ENCODE peak calls at places on chromosomes 3 and 15, in nine cellular contexts. One of them, this sample, is unnamed.

GRCh38 chr3:134300520-134300919 is 49.9 kb upstream of the RYK start:
- DNase-seq in heart left ventricle: no peak
- DNase-seq in uterus: no peak
- DNase-seq in right lobe of liver: no peak
- DNase-seq in CD4-positive, alpha-beta T cell: no peak
- DNase-seq in RWPE2: no peak
- DNase-seq in nephron progenitor cell: no peak
- DNase-seq in esophagus squamous epithelium: no peak
- DNase-seq in fibroblast of pulmonary artery: no peak
- DNase-seq in this sample: peak; percentile 46

GRCh38 chr3:180983136-180983535 is 6.4 kb downstream of the DNAJC19 start:
- DNase-seq in heart left ventricle: no peak
- DNase-seq in uterus: no peak
- DNase-seq in right lobe of liver: no peak
- DNase-seq in CD4-positive, alpha-beta T cell: no peak
- DNase-seq in RWPE2: no peak
- DNase-seq in nephron progenitor cell: no peak
- DNase-seq in esophagus squamous epithelium: no peak
- DNase-seq in fibroblast of pulmonary artery: no peak
- DNase-seq in this sample: no peak

GRCh38 chr15:72116680-72117447 is 1.1 kb downstream of the MYO9A start:
- DNase-seq in heart left ventricle: peak; percentile 49
- DNase-seq in uterus: peak; percentile 46
- DNase-seq in right lobe of liver: no peak
- DNase-seq in CD4-positive, alpha-beta T cell: peak; percentile 22
- DNase-seq in RWPE2: no peak
- DNase-seq in nephron progenitor cell: no peak
- DNase-seq in esophagus squamous epithelium: no peak
- DNase-seq in fibroblast of pulmonary artery: peak; percentile 27
- DNase-seq in this sample: no peak

GRCh38 chr3:188656196-188656982 is 502.4 kb downstream of the LPP start:
- DNase-seq in heart left ventricle: no peak
- DNase-seq in uterus: no peak
- DNase-seq in right lobe of liver: no peak
- DNase-seq in CD4-positive, alpha-beta T cell: no peak
- DNase-seq in RWPE2: no peak
- DNase-seq in nephron progenitor cell: no peak
- DNase-seq in esophagus squamous epithelium: no peak
- DNase-seq in fibroblast of pulmonary artery: peak; percentile 52
- DNase-seq in this sample: no peak

GRCh38 chr15:89333959-89334509 is 590 bp downstream of the POLG start:
- DNase-seq in heart left ventricle: no peak
- DNase-seq in uterus: no peak
- DNase-seq in right lobe of liver: no peak
- DNase-seq in CD4-positive, alpha-beta T cell: no peak
- DNase-seq in RWPE2: no peak
- DNase-seq in nephron progenitor cell: peak; percentile 18
- DNase-seq in esophagus squamous epithelium: no peak
- DNase-seq in fibroblast of pulmonary artery: peak; percentile 6
- DNase-seq in this sample: no peak

GRCh38 chr3:65828706-65829105 is 210.0 kb downstream of the MAGI1 start:
- DNase-seq in heart left ventricle: no peak
- DNase-seq in uterus: no peak
- DNase-seq in right lobe of liver: no peak
- DNase-seq in CD4-positive, alpha-beta T cell: no peak
- DNase-seq in RWPE2: no peak
- DNase-seq in nephron progenitor cell: no peak
- DNase-seq in esophagus squamous epithelium: no peak
- DNase-seq in fibroblast of pulmonary artery: no peak
- DNase-seq in this sample: no peak

GRCh38 chr3:11610044-11610671 is 33.6 kb downstream of the VGLL4 start:
- DNase-seq in heart left ventricle: peak; percentile 59
- DNase-seq in uterus: no peak
- DNase-seq in right lobe of liver: no peak
- DNase-seq in CD4-positive, alpha-beta T cell: no peak
- DNase-seq in RWPE2: no peak
- DNase-seq in nephron progenitor cell: peak; percentile 42
- DNase-seq in esophagus squamous epithelium: no peak
- DNase-seq in fibroblast of pulmonary artery: peak; percentile 67
- DNase-seq in this sample: peak; percentile 54

GRCh38 chr15:23912191-23912590 is 225.1 kb upstream of the NDN start:
- DNase-seq in heart left ventricle: no peak
- DNase-seq in uterus: no peak
- DNase-seq in right lobe of liver: no peak
- DNase-seq in CD4-positive, alpha-beta T cell: no peak
- DNase-seq in RWPE2: no peak
- DNase-seq in nephron progenitor cell: peak; percentile 68
- DNase-seq in esophagus squamous epithelium: no peak
- DNase-seq in fibroblast of pulmonary artery: no peak
- DNase-seq in this sample: peak; percentile 88

GRCh38 chr3:13193320-13194284 is 120.4 kb upstream of the IQSEC1 start:
- DNase-seq in heart left ventricle: no peak
- DNase-seq in uterus: no peak
- DNase-seq in right lobe of liver: peak; percentile 40
- DNase-seq in CD4-positive, alpha-beta T cell: no peak
- DNase-seq in RWPE2: no peak
- DNase-seq in nephron progenitor cell: no peak
- DNase-seq in esophagus squamous epithelium: no peak
- DNase-seq in fibroblast of pulmonary artery: no peak
- DNase-seq in this sample: no peak

GRCh38 chr3:38111201-38111600 is 25.7 kb downstream of the ACAA1 start:
- DNase-seq in heart left ventricle: no peak
- DNase-seq in uterus: no peak
- DNase-seq in right lobe of liver: peak; percentile 31
- DNase-seq in CD4-positive, alpha-beta T cell: no peak
- DNase-seq in RWPE2: no peak
- DNase-seq in nephron progenitor cell: no peak
- DNase-seq in esophagus squamous epithelium: no peak
- DNase-seq in fibroblast of pulmonary artery: no peak
- DNase-seq in this sample: no peak

GRCh38 chr3:86954226-86954625 is 36.7 kb downstream of the VGLL3 start:
- DNase-seq in heart left ventricle: no peak
- DNase-seq in uterus: no peak
- DNase-seq in right lobe of liver: no peak
- DNase-seq in CD4-positive, alpha-beta T cell: no peak
- DNase-seq in RWPE2: no peak
- DNase-seq in nephron progenitor cell: no peak
- DNase-seq in esophagus squamous epithelium: no peak
- DNase-seq in fibroblast of pulmonary artery: no peak
- DNase-seq in this sample: no peak

DNA sequence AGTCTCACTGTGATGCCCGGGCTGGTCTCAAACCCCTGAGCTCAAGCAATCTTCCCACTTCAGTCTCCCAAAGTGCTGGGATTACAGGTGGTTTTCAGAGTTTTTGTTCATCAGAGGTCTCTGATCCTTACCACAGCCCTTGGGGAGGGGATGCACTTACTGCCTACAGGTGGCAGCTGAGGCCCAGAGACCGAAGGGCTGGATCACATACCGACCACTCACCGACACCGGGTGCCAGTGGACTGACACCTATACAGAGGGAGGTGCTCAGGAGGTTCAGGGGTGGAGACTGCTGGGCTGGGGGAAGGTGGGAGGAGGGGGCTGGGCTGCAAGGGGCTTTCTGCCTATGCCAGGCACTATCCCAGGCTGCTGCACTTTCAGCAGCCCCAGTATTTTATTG is 19.5 kb downstream of the DUSP7 start:
- DNase-seq in heart left ventricle: no peak
- DNase-seq in uterus: no peak
- DNase-seq in right lobe of liver: no peak
- DNase-seq in CD4-positive, alpha-beta T cell: no peak
- DNase-seq in RWPE2: no peak
- DNase-seq in nephron progenitor cell: no peak
- DNase-seq in esophagus squamous epithelium: no peak
- DNase-seq in fibroblast of pulmonary artery: no peak
- DNase-seq in this sample: no peak
- TF ChIP-seq CTCF in heart left ventricle: no peak
- TF ChIP-seq CTCF in uterus: no peak
- TF ChIP-seq CTCF in right lobe of liver: no peak
- TF ChIP-seq CTCF in CD4-positive, alpha-beta T cell: no peak
- TF ChIP-seq CTCF in RWPE2: peak; percentile 46
- TF ChIP-seq CTCF in nephron progenitor cell: no peak
- TF ChIP-seq CTCF in esophagus squamous epithelium: no peak
- TF ChIP-seq CTCF in fibroblast of pulmonary artery: no peak
- TF ChIP-seq CTCF in this sample: no peak

GRCh38 chr15:75646944-75647364 is 758 bp upstream of the SNX33 start:
- DNase-seq in heart left ventricle: peak; percentile 58
- DNase-seq in uterus: no peak
- DNase-seq in right lobe of liver: no peak
- DNase-seq in CD4-positive, alpha-beta T cell: no peak
- DNase-seq in RWPE2: no peak
- DNase-seq in nephron progenitor cell: peak; percentile 37
- DNase-seq in esophagus squamous epithelium: no peak
- DNase-seq in fibroblast of pulmonary artery: no peak
- DNase-seq in this sample: peak; percentile 45

GRCh38 chr15:75648156-75649000 is 666 bp downstream of the SNX33 start:
- DNase-seq in heart left ventricle: peak; percentile 65
- DNase-seq in uterus: peak; percentile 63
- DNase-seq in right lobe of liver: peak; percentile 72
- DNase-seq in CD4-positive, alpha-beta T cell: no peak
- DNase-seq in RWPE2: no peak
- DNase-seq in nephron progenitor cell: peak; percentile 65
- DNase-seq in esophagus squamous epithelium: no peak
- DNase-seq in fibroblast of pulmonary artery: peak; percentile 49
- DNase-seq in this sample: peak; percentile 58

GRCh38 chr15:75649045-75649761 is 1.5 kb downstream of the SNX33 start:
- DNase-seq in heart left ventricle: no peak
- DNase-seq in uterus: no peak
- DNase-seq in right lobe of liver: no peak
- DNase-seq in CD4-positive, alpha-beta T cell: no peak
- DNase-seq in RWPE2: peak; percentile 74
- DNase-seq in nephron progenitor cell: no peak
- DNase-seq in esophagus squamous epithelium: no peak
- DNase-seq in fibroblast of pulmonary artery: no peak
- DNase-seq in this sample: no peak

GRCh38 chr15:75646112-75646943 is 1.4 kb upstream of the SNX33 start:
- DNase-seq in heart left ventricle: no peak
- DNase-seq in uterus: no peak
- DNase-seq in right lobe of liver: no peak
- DNase-seq in CD4-positive, alpha-beta T cell: no peak
- DNase-seq in RWPE2: no peak
- DNase-seq in nephron progenitor cell: no peak
- DNase-seq in esophagus squamous epithelium: no peak
- DNase-seq in fibroblast of pulmonary artery: no peak
- DNase-seq in this sample: no peak

GRCh38 chr15:75647370-75648155 is at the start of gene SNX33:
- DNase-seq in heart left ventricle: peak; percentile 89
- DNase-seq in uterus: peak; percentile 83
- DNase-seq in right lobe of liver: peak; percentile 90
- DNase-seq in CD4-positive, alpha-beta T cell: peak; percentile 30
- DNase-seq in RWPE2: peak; percentile 87
- DNase-seq in nephron progenitor cell: peak; percentile 78
- DNase-seq in esophagus squamous epithelium: no peak
- DNase-seq in fibroblast of pulmonary artery: peak; percentile 92
- DNase-seq in this sample: peak; percentile 77
- TF ChIP-seq CTCF in heart left ventricle: peak; percentile 61
- TF ChIP-seq CTCF in uterus: peak; percentile 57
- TF ChIP-seq CTCF in right lobe of liver: peak; percentile 33
- TF ChIP-seq CTCF in CD4-positive, alpha-beta T cell: no peak
- TF ChIP-seq CTCF in RWPE2: peak; percentile 84
- TF ChIP-seq CTCF in nephron progenitor cell: peak; percentile 43
- TF ChIP-seq CTCF in esophagus squamous epithelium: peak; percentile 24
- TF ChIP-seq CTCF in fibroblast of pulmonary artery: peak; percentile 29
- TF ChIP-seq CTCF in this sample: peak; percentile 55

GRCh38 chr15:101773496-101774100 is 29.7 kb upstream of the OR4F6 start:
- DNase-seq in heart left ventricle: no peak
- DNase-seq in uterus: no peak
- DNase-seq in right lobe of liver: no peak
- DNase-seq in CD4-positive, alpha-beta T cell: no peak
- DNase-seq in RWPE2: no peak
- DNase-seq in nephron progenitor cell: no peak
- DNase-seq in esophagus squamous epithelium: no peak
- DNase-seq in fibroblast of pulmonary artery: no peak
- DNase-seq in this sample: no peak
- TF ChIP-seq CTCF in heart left ventricle: no peak
- TF ChIP-seq CTCF in uterus: no peak
- TF ChIP-seq CTCF in right lobe of liver: no peak
- TF ChIP-seq CTCF in CD4-positive, alpha-beta T cell: no peak
- TF ChIP-seq CTCF in RWPE2: peak; percentile 45
- TF ChIP-seq CTCF in nephron progenitor cell: peak; percentile 11
- TF ChIP-seq CTCF in esophagus squamous epithelium: no peak
- TF ChIP-seq CTCF in fibroblast of pulmonary artery: peak; percentile 25
- TF ChIP-seq CTCF in this sample: no peak

GRCh38 chr3:163476179-163476578 is 1602.1 kb downstream of the SI start:
- DNase-seq in heart left ventricle: no peak
- DNase-seq in uterus: no peak
- DNase-seq in right lobe of liver: no peak
- DNase-seq in CD4-positive, alpha-beta T cell: no peak
- DNase-seq in RWPE2: no peak
- DNase-seq in nephron progenitor cell: no peak
- DNase-seq in esophagus squamous epithelium: no peak
- DNase-seq in fibroblast of pulmonary artery: peak; percentile 7
- DNase-seq in this sample: no peak
- TF ChIP-seq CTCF in heart left ventricle: no peak
- TF ChIP-seq CTCF in uterus: no peak
- TF ChIP-seq CTCF in right lobe of liver: no peak
- TF ChIP-seq CTCF in CD4-positive, alpha-beta T cell: no peak
- TF ChIP-seq CTCF in RWPE2: peak; percentile 53
- TF ChIP-seq CTCF in nephron progenitor cell: no peak
- TF ChIP-seq CTCF in esophagus squamous epithelium: no peak
- TF ChIP-seq CTCF in fibroblast of pulmonary artery: peak; percentile 9
- TF ChIP-seq CTCF in this sample: no peak

GRCh38 chr3:68876112-68876713 is 56.1 kb downstream of the TAFA4 start:
- DNase-seq in heart left ventricle: no peak
- DNase-seq in uterus: peak; percentile 13
- DNase-seq in right lobe of liver: no peak
- DNase-seq in CD4-positive, alpha-beta T cell: no peak
- DNase-seq in RWPE2: no peak
- DNase-seq in nephron progenitor cell: peak; percentile 45
- DNase-seq in esophagus squamous epithelium: no peak
- DNase-seq in fibroblast of pulmonary artery: peak; percentile 83
- DNase-seq in this sample: no peak

GRCh38 chr3:68874551-68875348 is 57.6 kb downstream of the TAFA4 start:
- DNase-seq in heart left ventricle: no peak
- DNase-seq in uterus: no peak
- DNase-seq in right lobe of liver: no peak
- DNase-seq in CD4-positive, alpha-beta T cell: no peak
- DNase-seq in RWPE2: no peak
- DNase-seq in nephron progenitor cell: no peak
- DNase-seq in esophagus squamous epithelium: no peak
- DNase-seq in fibroblast of pulmonary artery: no peak
- DNase-seq in this sample: no peak

GRCh38 chr3:68878962-68879361 is 53.4 kb downstream of the TAFA4 start:
- DNase-seq in heart left ventricle: no peak
- DNase-seq in uterus: no peak
- DNase-seq in right lobe of liver: no peak
- DNase-seq in CD4-positive, alpha-beta T cell: no peak
- DNase-seq in RWPE2: no peak
- DNase-seq in nephron progenitor cell: no peak
- DNase-seq in esophagus squamous epithelium: no peak
- DNase-seq in fibroblast of pulmonary artery: no peak
- DNase-seq in this sample: no peak

GRCh38 chr3:68880632-68881031 is 51.7 kb downstream of the TAFA4 start:
- DNase-seq in heart left ventricle: no peak
- DNase-seq in uterus: no peak
- DNase-seq in right lobe of liver: no peak
- DNase-seq in CD4-positive, alpha-beta T cell: no peak
- DNase-seq in RWPE2: no peak
- DNase-seq in nephron progenitor cell: no peak
- DNase-seq in esophagus squamous epithelium: no peak
- DNase-seq in fibroblast of pulmonary artery: no peak
- DNase-seq in this sample: no peak

GRCh38 chr3:68878322-68878721 is 54.0 kb downstream of the TAFA4 start:
- DNase-seq in heart left ventricle: no peak
- DNase-seq in uterus: no peak
- DNase-seq in right lobe of liver: no peak
- DNase-seq in CD4-positive, alpha-beta T cell: no peak
- DNase-seq in RWPE2: no peak
- DNase-seq in nephron progenitor cell: no peak
- DNase-seq in esophagus squamous epithelium: no peak
- DNase-seq in fibroblast of pulmonary artery: peak; percentile 33
- DNase-seq in this sample: no peak
- TF ChIP-seq CTCF in heart left ventricle: peak; percentile 45
- TF ChIP-seq CTCF in uterus: peak; percentile 21
- TF ChIP-seq CTCF in right lobe of liver: peak; percentile 48
- TF ChIP-seq CTCF in CD4-positive, alpha-beta T cell: peak; percentile 32
- TF ChIP-seq CTCF in RWPE2: peak; percentile 75
- TF ChIP-seq CTCF in nephron progenitor cell: peak; percentile 74
- TF ChIP-seq CTCF in esophagus squamous epithelium: no peak
- TF ChIP-seq CTCF in fibroblast of pulmonary artery: peak; percentile 68
- TF ChIP-seq CTCF in this sample: peak; percentile 73

This sample was measured in glutamatergic neuron.